ENCODE peak calls at places on chromosome 2, in ten cellular contexts. A is stimulated activated CD8-positive, alpha-beta memory T cell treated with anti-CD3 and anti-CD28 coated beads, Interleukin-7, amount 100 ng/mL, for 4 hours; I is adipocyte; H is AG04450; J is activated T-cell treated with anti-CD3 and anti-CD28 coated beads, Interleukin-2, amount 50 U/mL, for 48 hours; Q is NB4; L is tibial artery; K is A549; Y is Kasumi-1; P is NCI-H510A treated with DMSO at 0.1 percent for 48 hours. G is an unnamed sample.

GRCh38 chr2:82282111-82282882 is 1977.7 kb upstream of the LRRTM1 start:
- DNase-seq in A (no peak), I (no peak), H (no peak), J (no peak), Q (peak; percentile 19), L (no peak), K (peak; percentile 9), Y (no peak), P (no peak), G (no peak)

GRCh38 chr2:147621656-147622197 is 223.1 kb upstream of the ACVR2A start:
- DNase-seq in A (no peak), I (no peak), H (no peak), J (no peak), Q (no peak), L (no peak), K (no peak), Y (no peak), P (no peak), G (no peak)

GRCh38 chr2:79604748-79605147 is 91.9 kb downstream of the CTNNA2 start:
- DNase-seq in A (no peak), I (no peak), H (no peak), J (no peak), Q (no peak), L (no peak), K (no peak), Y (no peak), P (no peak), G (no peak)

GRCh38 chr2:178426388-178426787 is 24.6 kb downstream of the PRKRA start:
- DNase-seq in A (no peak), I (no peak), H (no peak), J (no peak), Q (no peak), L (no peak), K (no peak), Y (no peak), P (no peak), G (no peak)

GRCh38 chr2:25851740-25852503 is 26.4 kb downstream of the ASXL2 start:
- DNase-seq in A (peak; percentile 25), I (peak; percentile 91), H (peak; percentile 65), J (peak; percentile 56), Q (peak; percentile 89), L (no peak), K (peak; percentile 87), Y (peak; percentile 94), P (peak; percentile 60), G (peak; percentile 40)

GRCh38 chr2:218152777-218153176 is 14.0 kb downstream of the CXCR1 start:
- DNase-seq in A (no peak), I (no peak), H (no peak), J (no peak), Q (no peak), L (no peak), K (no peak), Y (no peak), P (no peak), G (no peak)

GRCh38 chr2:236551843-236552542 is 17.6 kb upstream of the ACKR3 start:
- DNase-seq in A (no peak), I (no peak), H (no peak), J (no peak), Q (no peak), L (no peak), K (no peak), Y (no peak), P (no peak), G (no peak)

GRCh38 chr2:196846295-196846694 is 37.1 kb upstream of the C2orf66 start:
- DNase-seq in A (no peak), I (no peak), H (no peak), J (no peak), Q (no peak), L (no peak), K (no peak), Y (no peak), P (no peak), G (no peak)

GRCh38 chr2:82853299-82853698 is 1605.8 kb downstream of the SUCLG1 start:
- DNase-seq in A (no peak), I (no peak), H (no peak), J (no peak), Q (no peak), L (no peak), K (no peak), Y (no peak), P (no peak), G (no peak)

GRCh38 chr2:11870064-11870463 is 123.6 kb downstream of the LPIN1 start:
- DNase-seq in A (no peak), I (no peak), H (no peak), J (no peak), Q (no peak), L (no peak), K (no peak), Y (no peak), P (no peak), G (no peak)

GRCh38 chr2:237674731-237675276 is 47.4 kb downstream of the LRRFIP1 start:
- DNase-seq in A (peak; percentile 65), I (peak; percentile 70), H (no peak), J (peak; percentile 82), Q (peak; percentile 97), L (peak; percentile 92), K (no peak), Y (peak; percentile 82), P (peak; percentile 90), G (no peak)

GRCh38 chr2:222912117-222912516 is 51.3 kb downstream of the ACSL3 start:
- DNase-seq in A (no peak), I (peak; percentile 82), H (no peak), J (no peak), Q (peak; percentile 97), L (no peak), K (no peak), Y (peak; percentile 81), P (peak; percentile 22), G (no peak)

GRCh38 chr2:172404824-172405223 is 22.6 kb upstream of the ITGA6 start:
- DNase-seq in A (no peak), I (peak; percentile 84), H (peak; percentile 67), J (no peak), Q (no peak), L (no peak), K (no peak), Y (no peak), P (no peak), G (no peak)

GRCh38 chr2:133389569-133389968 is 178.7 kb downstream of the NCKAP5 start:
- DNase-seq in A (no peak), I (no peak), H (no peak), J (no peak), Q (no peak), L (no peak), K (no peak), Y (no peak), P (no peak), G (no peak)

GRCh38 chr2:221204699-221205098 is 367.4 kb downstream of the EPHA4 start:
- DNase-seq in A (no peak), I (no peak), H (no peak), J (no peak), Q (no peak), L (no peak), K (no peak), Y (no peak), P (no peak), G (peak; percentile 43)

GRCh38 chr2:37168217-37168981 is 11.6 kb upstream of the EIF2AK2 start:
- DNase-seq in A (no peak), I (peak; percentile 75), H (no peak), J (peak; percentile 30), Q (peak; percentile 75), L (no peak), K (peak; percentile 60), Y (peak; percentile 68), P (peak; percentile 27), G (peak; percentile 68)

GRCh38 chr2:203062126-203062525 is 47.5 kb downstream of the NBEAL1 start:
- DNase-seq in A (no peak), I (no peak), H (no peak), J (no peak), Q (no peak), L (no peak), K (no peak), Y (no peak), P (no peak), G (no peak)

GRCh38 chr2:182821172-182821571 is 45.3 kb downstream of the FRZB start:
- DNase-seq in A (no peak), I (no peak), H (no peak), J (no peak), Q (no peak), L (no peak), K (no peak), Y (no peak), P (no peak), G (no peak)